ENCODE peak calls at places on chromosomes 13 and 19, in nine cellular contexts. Y, G, X, T, U, B, P, C and L are unnamed samples.

GRCh38 chr13:64540468-64540867 is 2689.7 kb downstream of the PCDH9 start:
- DNase-seq in T (no peak), U (no peak), B (no peak), G (no peak), X (no peak), P (no peak), C (peak; percentile 11), Y (no peak), L (no peak)

GRCh38 chr13:111948281-111948680 is 118.7 kb upstream of the SOX1 start:
- DNase-seq in C (no peak), X (no peak), P (peak; percentile 11), U (no peak), Y (no peak), B (no peak), G (no peak), T (no peak), L (no peak)

GRCh38 chr19:11204943-11205349 is 7.6 kb upstream of the KANK2 start:
- DNase-seq in U (peak; percentile 68), X (no peak), Y (no peak), T (no peak), C (no peak), B (no peak), P (no peak), G (no peak), L (no peak)

GRCh38 chr19:56538761-56539263 is at the start of gene ZFP28:
- DNase-seq in G (peak; percentile 53), B (no peak), C (no peak), P (peak; percentile 59), X (no peak), T (no peak), U (peak; percentile 73), Y (no peak), L (no peak)

GRCh38 chr19:19782783-19783182 is 38.8 kb downstream of the ZNF506 start:
- DNase-seq in T (no peak), X (no peak), Y (no peak), U (no peak), B (no peak), C (no peak), G (no peak), P (no peak), L (no peak)

GRCh38 chr19:6354098-6354674 is 7.1 kb upstream of the CLPP start:
- DNase-seq in G (no peak), B (no peak), Y (peak; percentile 26), C (no peak), X (no peak), T (no peak), U (no peak), P (no peak), L (no peak)

GRCh38 chr13:19183676-19184075 is 2.1 kb upstream of the TUBA3C start:
- DNase-seq in G (no peak), P (no peak), Y (no peak), U (no peak), T (no peak), C (no peak), B (no peak), X (no peak), L (no peak)

GRCh38 chr19:40217921-40218890 is at the start of gene TTC9B:
- DNase-seq in U (no peak), T (no peak), C (no peak), P (peak; percentile 93), B (peak; percentile 93), G (no peak), Y (no peak), X (peak; percentile 58), L (peak; percentile 80)

GRCh38 chr19:29484876-29485275 is 40.9 kb upstream of the VSTM2B start:
- DNase-seq in P (peak; percentile 38), G (no peak), C (no peak), B (no peak), U (no peak), Y (no peak), T (no peak), X (no peak), L (no peak)

GRCh38 chr19:39032164-39032918 is at the start of gene FBXO27:
- DNase-seq in B (peak; percentile 72), P (peak; percentile 86), U (no peak), Y (no peak), T (peak; percentile 16), X (peak; percentile 58), C (no peak), G (no peak), L (peak; percentile 44)

GRCh38 chr19:39037194-39037593 is 4.8 kb upstream of the FBXO27 start:
- DNase-seq in C (no peak), U (no peak), T (no peak), X (no peak), Y (no peak), B (no peak), P (no peak), G (no peak), L (no peak)

GRCh38 chr19:39038098-39038497 is 5.7 kb upstream of the FBXO27 start:
- DNase-seq in C (peak; percentile 25), U (no peak), P (peak; percentile 67), X (peak; percentile 64), T (peak; percentile 37), B (peak; percentile 87), G (no peak), Y (peak; percentile 27), L (peak; percentile 57)
- TF ChIP-seq CTCF in C (peak; percentile 18), U (no peak), P (no peak), X (no peak), T (peak; percentile 36), B (no peak), G (no peak), Y (peak; percentile 36), L (no peak)

GRCh38 chr19:23070353-23070781 is 46.5 kb upstream of the ZNF730 start:
- DNase-seq in U (no peak), C (peak; percentile 15), B (no peak), Y (peak; percentile 30), P (peak; percentile 60), G (no peak), T (no peak), X (no peak), L (peak; percentile 35)
- TF ChIP-seq CTCF in U (peak; percentile 34), C (peak; percentile 35), B (no peak), Y (peak; percentile 44), P (peak; percentile 39), G (no peak), T (no peak), X (no peak), L (no peak)

GRCh38 chr19:1354496-1355257 is 29.0 kb upstream of the NDUFS7 start:
- DNase-seq in G (peak; percentile 83), B (peak; percentile 97), P (peak; percentile 90), C (peak; percentile 80), Y (peak; percentile 82), T (peak; percentile 60), X (peak; percentile 87), U (peak; percentile 88), L (peak; percentile 99)
- TF ChIP-seq CTCF in G (peak; percentile 52), B (peak; percentile 17), P (no peak), C (no peak), Y (peak; percentile 2), T (no peak), X (peak; percentile 16), U (no peak), L (no peak)

GRCh38 chr13:53778937-53779336 is 750.3 kb downstream of the OLFM4 start:
- DNase-seq in Y (no peak), T (no peak), B (no peak), X (no peak), G (no peak), P (no peak), U (no peak), C (no peak), L (no peak)

DNA sequence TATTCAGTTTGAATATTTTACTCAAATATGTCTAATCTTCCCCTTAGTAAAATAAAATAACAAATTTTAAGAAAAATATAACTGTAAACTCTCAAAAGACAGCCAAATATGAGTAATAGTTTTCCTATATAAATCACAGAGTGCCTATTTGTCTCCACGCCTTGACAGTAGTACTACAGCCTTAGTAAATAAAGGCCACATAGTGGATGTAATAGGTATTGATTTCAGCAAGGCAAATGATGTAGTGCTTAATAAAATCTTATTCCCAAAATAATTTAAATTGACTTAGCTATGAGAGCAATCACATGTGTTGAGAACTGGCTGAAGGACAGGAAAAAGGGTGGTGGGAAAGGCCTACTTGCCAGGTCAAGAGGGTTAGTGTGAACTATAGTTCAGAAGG is 747.2 kb downstream of the OLFM4 start:
- DNase-seq in Y (no peak), G (no peak), T (no peak), U (no peak), P (no peak), C (no peak), X (no peak), B (no peak), L (no peak)
- TF ChIP-seq CTCF in Y (no peak), G (no peak), T (no peak), U (no peak), P (no peak), C (no peak), X (no peak), B (no peak), L (no peak)

DNA sequence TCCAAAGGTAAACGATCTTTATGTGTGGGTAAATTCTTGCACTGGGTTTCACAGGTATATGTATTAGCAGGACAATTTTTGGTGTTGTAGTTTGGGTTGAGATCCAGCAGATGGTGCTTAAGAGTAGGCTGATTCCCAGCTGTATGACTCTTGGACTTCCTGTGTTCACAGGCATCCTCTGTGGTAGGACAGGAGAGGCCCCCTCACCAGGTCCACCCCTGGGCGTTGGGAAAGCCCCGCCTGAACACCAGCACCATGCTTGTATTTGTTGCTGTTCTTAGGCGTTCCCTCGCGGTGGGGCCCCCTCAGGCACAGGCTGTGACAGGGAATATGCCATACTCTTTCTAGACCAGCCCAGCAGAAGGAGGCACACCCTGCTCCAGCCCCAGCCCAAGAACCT is 49.5 kb upstream of the PCDH17 start:
- DNase-seq in P (peak; percentile 51), U (no peak), Y (no peak), B (peak; percentile 3), G (no peak), X (no peak), T (no peak), C (no peak), L (no peak)
- TF ChIP-seq CTCF in P (peak; percentile 50), U (no peak), Y (no peak), B (peak; percentile 26), G (no peak), X (no peak), T (no peak), C (no peak), L (no peak)

GRCh38 chr13:40992678-40993077 is 26.4 kb downstream of the ELF1 start:
- DNase-seq in P (no peak), G (no peak), Y (no peak), X (no peak), U (no peak), C (no peak), B (no peak), T (no peak), L (no peak)
- TF ChIP-seq CTCF in P (no peak), G (no peak), Y (no peak), X (no peak), U (no peak), C (no peak), B (no peak), T (no peak), L (peak; percentile 17)

DNA sequence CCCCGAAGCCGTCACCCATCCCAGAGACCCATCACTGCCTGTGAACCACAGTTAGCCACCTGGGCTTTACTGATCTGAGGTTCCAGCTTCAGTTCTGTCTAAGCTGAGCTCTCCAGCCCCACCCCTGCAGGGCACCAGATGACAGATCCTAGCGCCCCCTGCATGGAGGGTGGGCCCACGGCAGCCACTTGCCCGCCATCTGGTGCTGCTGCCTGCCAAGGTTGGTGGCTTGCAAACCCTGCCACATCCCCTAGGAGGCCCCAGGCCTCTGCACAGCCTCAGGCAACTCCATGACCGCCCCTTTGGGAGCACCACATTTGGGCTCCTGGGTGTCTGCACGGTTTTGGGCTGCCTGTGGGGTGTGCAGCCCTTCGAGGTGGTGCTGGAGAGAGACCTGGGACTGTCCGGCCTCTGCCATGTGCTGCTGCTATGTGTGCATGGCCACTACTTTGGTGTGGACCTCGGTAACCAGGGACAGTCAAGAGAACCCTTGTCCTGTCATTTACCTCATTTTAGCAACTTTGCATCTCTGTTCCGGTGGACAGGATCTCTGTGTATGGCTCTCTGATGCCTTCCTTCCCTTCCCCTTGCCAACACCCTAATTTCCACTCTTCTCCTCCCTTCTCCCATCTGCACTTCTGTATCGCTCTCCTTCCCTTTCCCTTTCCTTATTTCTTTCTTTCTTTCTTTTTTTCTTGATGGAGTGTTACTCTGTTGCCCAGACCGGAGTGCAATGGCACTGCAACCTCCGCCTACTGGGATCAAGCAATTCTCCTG is 17.4 kb upstream of the SDHAF1 start:
- DNase-seq in P (peak; percentile 86), G (no peak), T (peak; percentile 45), U (no peak), Y (no peak), B (peak; percentile 79), C (no peak), X (no peak), L (no peak)
- TF ChIP-seq CTCF in P (peak; percentile 98), G (no peak), T (peak; percentile 66), U (no peak), Y (no peak), B (peak; percentile 56), C (peak; percentile 10), X (no peak), L (peak; percentile 22)